ENCODE peak calls at places on chromosomes 2 and 18, in six cellular contexts. T, A, S, E, I and P are unnamed samples.

GRCh38 chr2:20916604-20917286 is 93.8 kb upstream of the LDAH start:
- DNase-seq in E (peak), I (no peak), A (no peak), S (no peak), T (no peak), P (no peak)

GRCh38 chr2:111231532-111232252 is 111.0 kb downstream of the BCL2L11 start:
- DNase-seq in T (no peak), E (no peak), A (no peak), S (no peak), I (no peak), P (no peak)

GRCh38 chr2:146374505-146374904 is 1470.3 kb upstream of the ACVR2A start:
- DNase-seq in S (no peak), A (no peak), T (no peak), I (no peak), E (no peak), P (no peak)

GRCh38 chr2:65611488-65611887 is 179.1 kb upstream of the SPRED2 start:
- DNase-seq in I (no peak), A (no peak), T (no peak), E (no peak), S (no peak), P (no peak)

GRCh38 chr2:26922638-26923466 is 47.6 kb upstream of the MAPRE3 start:
- DNase-seq in I (peak), S (peak), T (no peak), E (peak), A (peak), P (peak)

GRCh38 chr2:169178364-169178763 is 109.0 kb downstream of the DHRS9 start:
- DNase-seq in S (no peak), A (no peak), T (no peak), I (no peak), E (no peak), P (no peak)

GRCh38 chr18:34976899-34977786 is 64.1 kb upstream of the MAPRE2 start:
- DNase-seq in S (peak), T (peak), A (peak), I (no peak), E (peak), P (peak)

GRCh38 chr18:56532176-56532840 is 106.1 kb downstream of the TXNL1 start:
- DNase-seq in T (no peak), A (no peak), E (no peak), S (no peak), I (no peak), P (no peak)

GRCh38 chr2:145190031-145190703 is 670.2 kb upstream of the ZEB2 start:
- DNase-seq in A (no peak), E (no peak), S (no peak), T (no peak), I (no peak), P (no peak)
- H3K27ac ChIP-seq in A (no peak), E (peak), S (no peak), T (no peak), I (no peak), P (no peak)

GRCh38 chr2:109694190-109694589 is 80.0 kb downstream of the SOWAHC start:
- DNase-seq in S (no peak), I (no peak), A (no peak), E (no peak), T (no peak), P (no peak)
- H3K27ac ChIP-seq in S (no peak), I (no peak), A (no peak), E (no peak), T (peak), P (no peak)

GRCh38 chr2:68911246-68911645 is 40.0 kb upstream of the BMP10 start:
- DNase-seq in T (no peak), S (no peak), E (no peak), A (no peak), I (no peak), P (no peak)
- H3K27ac ChIP-seq in T (no peak), S (no peak), E (no peak), A (no peak), I (no peak), P (no peak)

GRCh38 chr2:42031281-42031680 is 16.5 kb upstream of the PKDCC start:
- DNase-seq in T (no peak), A (no peak), S (no peak), I (no peak), E (no peak), P (no peak)

GRCh38 chr2:42030196-42030759 is 17.5 kb upstream of the PKDCC start:
- DNase-seq in I (no peak), S (no peak), T (no peak), A (no peak), E (no peak), P (no peak)

GRCh38 chr2:42030829-42031228 is 17.0 kb upstream of the PKDCC start:
- DNase-seq in E (no peak), T (no peak), A (no peak), I (no peak), S (no peak), P (no peak)

GRCh38 chr2:42028571-42029148 is 19.2 kb upstream of the PKDCC start:
- DNase-seq in S (no peak), A (no peak), T (no peak), I (no peak), E (no peak), P (no peak)

DNA sequence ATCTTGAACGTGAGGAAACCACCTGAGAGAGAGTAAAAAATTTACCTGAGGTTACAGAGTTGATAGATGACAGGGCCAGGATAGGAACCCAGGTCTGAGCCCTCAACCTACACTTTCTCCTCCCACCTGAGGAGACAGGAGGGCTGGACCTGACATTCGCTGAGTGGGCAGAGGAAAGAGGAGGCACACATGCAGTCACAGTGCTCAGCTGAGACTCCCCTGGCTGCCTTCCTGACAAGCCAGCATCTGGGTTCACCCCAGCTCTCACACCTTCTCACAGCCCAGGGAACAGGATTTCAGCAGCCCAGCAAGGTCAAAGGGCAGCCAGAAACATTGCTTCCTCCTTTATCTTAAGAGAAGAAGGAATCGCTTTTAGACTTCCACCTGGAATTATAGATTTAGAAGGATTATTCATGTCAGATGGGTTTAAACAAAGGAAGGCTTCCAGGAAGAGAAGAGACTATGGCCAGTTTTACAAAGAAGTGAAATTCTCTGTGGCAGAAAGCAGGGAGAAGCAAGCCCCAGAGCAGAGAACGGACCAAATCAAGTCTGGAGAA is 18.1 kb upstream of the PKDCC start:
- DNase-seq in S (no peak), A (no peak), T (no peak), I (no peak), E (no peak), P (no peak)
- H3K27ac ChIP-seq in S (no peak), A (no peak), T (no peak), I (no peak), E (peak), P (no peak)

DNA sequence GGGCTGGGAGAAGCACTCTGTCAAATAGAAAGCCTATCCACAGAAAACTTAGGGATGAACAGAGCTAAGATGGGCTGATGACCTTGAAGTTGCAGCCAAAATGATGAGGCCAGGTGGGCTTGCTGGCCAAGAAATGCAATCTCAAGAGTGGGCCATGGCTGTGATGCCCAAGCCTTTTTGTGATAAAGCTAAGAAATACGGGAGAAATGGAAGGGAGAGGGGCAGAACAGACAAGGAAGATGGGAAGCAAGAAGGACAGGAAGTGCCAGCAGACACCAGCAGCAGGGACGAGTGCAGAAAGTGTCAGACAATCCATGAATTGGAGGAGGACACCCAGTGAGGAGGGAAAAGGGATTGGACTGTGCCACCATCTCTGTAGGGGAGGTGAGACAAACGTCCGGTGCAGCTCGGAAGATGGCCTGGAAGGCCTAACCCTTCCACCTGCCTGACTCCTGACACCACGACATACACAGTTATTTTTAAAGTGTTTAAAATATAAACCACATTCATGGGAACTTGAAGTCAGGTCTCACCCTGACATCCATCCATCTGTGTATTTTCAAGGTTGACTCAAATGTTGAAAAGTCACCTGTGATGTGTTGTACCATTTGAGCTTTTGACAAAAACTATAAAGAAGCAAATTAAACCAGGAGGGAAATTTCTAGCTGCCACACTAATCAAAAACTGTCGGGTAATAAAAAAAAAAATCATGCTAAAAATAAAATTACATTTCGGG is 105.5 kb downstream of the BCL2 start:
- DNase-seq in T (no peak), S (no peak), E (no peak), I (no peak), A (no peak), P (no peak)
- H3K27ac ChIP-seq in T (no peak), S (no peak), E (no peak), I (no peak), A (peak), P (no peak)

GRCh38 chr2:61158356-61158944 is 3.5 kb upstream of the C2orf74 start:
- DNase-seq in E (no peak), I (no peak), T (no peak), A (no peak), S (no peak), P (no peak)
- H3K27ac ChIP-seq in E (no peak), I (no peak), T (no peak), A (no peak), S (no peak), P (no peak)

GRCh38 chr18:70290482-70291294 is 1.8 kb downstream of the SOCS6 start:
- DNase-seq in E (no peak), S (no peak), I (no peak), A (no peak), T (no peak), P (no peak)
- H3K27ac ChIP-seq in E (peak), S (no peak), I (peak), A (no peak), T (peak), P (no peak)

GRCh38 chr2:28751956-28752607 is 452 bp downstream of the PPP1CB start:
- DNase-seq in T (no peak), I (no peak), S (peak), A (peak), E (peak), P (peak)

GRCh38 chr2:28753043-28753683 is 1.5 kb downstream of the PPP1CB start:
- DNase-seq in T (peak), I (peak), A (peak), E (peak), S (peak), P (peak)

GRCh38 chr2:28752608-28752984 is 966 bp downstream of the PPP1CB start:
- DNase-seq in T (no peak), A (no peak), S (no peak), I (no peak), E (no peak), P (no peak)

GRCh38 chr2:28754321-28754720 is 2.7 kb downstream of the PPP1CB start:
- DNase-seq in I (no peak), E (no peak), A (no peak), S (no peak), T (no peak), P (no peak)

GRCh38 chr2:28755411-28755810 is 3.8 kb downstream of the PPP1CB start:
- DNase-seq in A (no peak), S (no peak), I (no peak), E (no peak), T (no peak), P (no peak)
- H3K27ac ChIP-seq in A (no peak), S (no peak), I (peak), E (no peak), T (no peak), P (no peak)